ENCODE peak calls at places on chromosomes 6 and 20, in five cellular contexts. W is cardiac fibroblast, U is fibroblast of mammary gland, Q is colonic mucosa, I is H1. V is an unnamed sample.
A peak's percentile ranks its signal among the peaks of the same experiment; 100 is the strongest.

GRCh38 chr6:93964296-93964695 is 544.9 kb upstream of the EPHA7 start:
- DNase-seq in W (no peak), U (no peak), Q (no peak), I (no peak), V (no peak)

GRCh38 chr6:157265630-157266029 is 57.7 kb downstream of the TMEM242 start:
- DNase-seq in W (no peak), U (no peak), Q (no peak), I (no peak), V (no peak)

GRCh38 chr6:42165016-42165415 is 8.1 kb upstream of the GUCA1A start:
- DNase-seq in W (peak; percentile 38), U (peak; percentile 54), Q (no peak), I (no peak), V (no peak)

GRCh38 chr20:54680872-54681297 is 205.5 kb downstream of the DOK5 start:
- DNase-seq in W (peak; percentile 60), U (peak; percentile 47), Q (no peak), I (peak; percentile 70), V (peak; percentile 27)

GRCh38 chr6:150929403-150929802 is 63.9 kb downstream of the MTHFD1L start:
- DNase-seq in W (no peak), U (no peak), Q (no peak), I (no peak), V (no peak)

GRCh38 chr6:110938176-110938575 is 20.3 kb upstream of the GTF3C6 start:
- DNase-seq in W (no peak), U (peak; percentile 22), Q (no peak), I (no peak), V (peak; percentile 63)

GRCh38 chr6:120903836-120904235 is 430.4 kb downstream of the TBC1D32 start:
- DNase-seq in W (no peak), U (no peak), Q (no peak), I (no peak), V (peak; percentile 30)

GRCh38 chr6:34143884-34144580 is 1.9 kb downstream of the GRM4 start:
- DNase-seq in W (no peak), U (no peak), Q (no peak), I (peak; percentile 88), V (no peak)

GRCh38 chr20:39206899-39207564 is 244.9 kb downstream of the DHX35 start:
- DNase-seq in W (no peak), U (peak; percentile 26), Q (no peak), I (no peak), V (peak; percentile 40)

GRCh38 chr6:31920803-31921202 is 6.7 kb upstream of the C2 start:
- DNase-seq in W (peak; percentile 32), U (no peak), Q (no peak), I (no peak), V (no peak)

GRCh38 chr20:57660510-57661199 is 40.4 kb upstream of the ZBP1 start:
- DNase-seq in W (no peak), U (no peak), Q (no peak), I (peak; percentile 16), V (no peak)

GRCh38 chr20:58475466-58475865 is 39.7 kb downstream of the APCDD1L start:
- DNase-seq in W (no peak), U (no peak), Q (no peak), I (peak; percentile 27), V (no peak)

GRCh38 chr6:110232456-110232855 is 52.2 kb downstream of the CDC40 start:
- DNase-seq in W (peak; percentile 59), U (peak; percentile 53), Q (no peak), I (no peak), V (no peak)

GRCh38 chr6:140275725-140276124 is 901.3 kb upstream of the CITED2 start:
- DNase-seq in W (no peak), U (no peak), Q (no peak), I (no peak), V (peak; percentile 39)

GRCh38 chr20:48791666-48792071 is 36.1 kb downstream of the PREX1 start:
- DNase-seq in W (peak; percentile 88), U (peak; percentile 58), Q (no peak), I (no peak), V (no peak)

GRCh38 chr6:150202404-150202803 is 59.6 kb downstream of the PPP1R14C start:
- DNase-seq in W (no peak), U (peak; percentile 14), Q (peak; percentile 79), I (no peak), V (peak; percentile 78)

GRCh38 chr6:122770835-122771601 is 8.5 kb upstream of the FABP7 start:
- DNase-seq in W (no peak), U (peak; percentile 17), Q (peak; percentile 43), I (no peak), V (peak; percentile 70)

GRCh38 chr6:11618533-11618932 is 81.0 kb downstream of the TMEM170B start:
- DNase-seq in W (no peak), U (peak; percentile 27), Q (no peak), I (no peak), V (peak; percentile 33)

GRCh38 chr6:164079275-164079600 is 664.7 kb downstream of the QKI start:
- DNase-seq in W (no peak), U (no peak), Q (no peak), I (no peak), V (no peak)

GRCh38 chr6:136566007-136566487 is 15.8 kb upstream of the MAP7 start:
- DNase-seq in W (no peak), U (no peak), Q (peak; percentile 79), I (no peak), V (no peak)

GRCh38 chr6:35218021-35218420 is 4.3 kb downstream of the SCUBE3 start:
- DNase-seq in W (peak; percentile 43), U (peak; percentile 38), Q (no peak), I (no peak), V (peak; percentile 46)

GRCh38 chr6:45454008-45454911 is 76.5 kb upstream of the SUPT3H start:
- DNase-seq in W (peak; percentile 36), U (peak; percentile 74), Q (no peak), I (no peak), V (peak; percentile 43)
- H3K4me3 ChIP-seq in W (no peak overlapping the region), U (no peak overlapping the region), Q (no peak overlapping the region), I (no peak overlapping the region), V (no peak overlapping the region)

GRCh38 chr6:69729870-69730449 is 66.8 kb downstream of the LMBRD1 start:
- DNase-seq in W (peak; percentile 23), U (peak; percentile 13), Q (no peak), I (no peak), V (peak; percentile 17)
- TF ChIP-seq CTCF in W (no peak), U (peak; percentile 20), Q (peak; percentile 19), I (no peak), V (peak; percentile 1)

GRCh38 chr6:16700202-16700997 is 60.9 kb downstream of the ATXN1 start:
- DNase-seq in W (peak; percentile 26), U (no peak), Q (no peak), I (no peak), V (no peak)
- H3K4me3 ChIP-seq in W (no peak overlapping the region), U (peak overlapping the region; percentile 20), Q (peak overlapping the region; percentile 16), I (no peak overlapping the region), V (no peak overlapping the region)

GRCh38 chr6:161748535-161749386 is 474.9 kb upstream of the AGPAT4 start:
- DNase-seq in W (peak; percentile 16), U (no peak), Q (peak; percentile 34), I (peak; percentile 94), V (no peak)
- TF ChIP-seq CTCF in W (peak; percentile 18), U (peak; percentile 24), Q (no peak), I (peak; percentile 75), V (no peak)

GRCh38 chr6:14118444-14118843 is 872 bp downstream of the CD83 start:
- DNase-seq in W (no peak), U (no peak), Q (no peak), I (no peak), V (no peak)
- H3K4me3 ChIP-seq in W (no peak overlapping the region), U (no peak overlapping the region), Q (peak overlapping the region; percentile 55), I (peak overlapping the region; percentile 61), V (no peak overlapping the region)

DNA sequence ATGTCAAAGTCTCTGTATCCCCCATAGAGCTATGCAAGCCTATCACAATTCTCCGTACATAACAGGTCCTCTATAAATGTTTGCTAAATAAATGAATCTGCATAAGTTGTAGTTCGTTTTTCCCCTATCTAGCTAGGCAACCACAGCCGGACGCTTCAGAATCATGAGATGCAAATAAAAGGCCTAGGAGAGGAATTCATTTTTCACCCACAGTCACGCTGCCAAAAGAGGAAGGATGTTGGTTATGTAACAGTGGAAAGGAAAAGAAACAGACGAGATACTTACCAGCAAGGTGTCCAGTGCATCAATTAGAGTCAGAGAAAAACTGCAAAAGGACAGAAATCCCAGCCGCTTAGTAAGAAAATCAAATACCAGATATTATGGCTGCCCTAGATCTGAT is 2.4 kb downstream of the EDEM2 start:
- DNase-seq in W (no peak), U (no peak), Q (peak; percentile 27), I (no peak), V (no peak)
- TF ChIP-seq CTCF in W (no peak), U (no peak), Q (no peak), I (no peak), V (no peak)

DNA sequence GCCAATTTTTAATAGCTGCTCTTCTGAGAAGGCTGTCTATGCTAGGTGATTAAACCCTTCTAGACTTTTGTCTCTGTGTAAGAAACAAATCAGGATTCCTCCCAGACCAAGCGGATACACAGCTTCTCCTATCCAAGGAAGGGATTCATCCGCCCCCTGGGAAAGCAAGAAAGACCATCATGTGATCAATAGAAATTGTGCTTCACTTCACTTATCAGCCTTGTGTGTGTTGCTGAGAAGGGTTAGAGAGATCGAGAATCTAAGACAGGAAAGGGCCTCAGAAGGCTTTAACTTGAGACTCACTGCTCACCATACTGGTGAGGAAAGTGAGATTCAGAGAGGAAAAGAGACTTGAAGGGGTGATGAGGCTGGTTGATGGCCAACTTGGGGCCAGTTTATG is 1.5 kb downstream of the ABCC10 start:
- DNase-seq in W (peak; percentile 8), U (peak; percentile 19), Q (no peak), I (no peak), V (no peak)
- H3K4me3 ChIP-seq in W (peak overlapping the region; percentile 99), U (peak overlapping the region; percentile 95), Q (no peak overlapping the region), I (peak overlapping the region; percentile 85), V (peak overlapping the region; percentile 96)

DNA sequence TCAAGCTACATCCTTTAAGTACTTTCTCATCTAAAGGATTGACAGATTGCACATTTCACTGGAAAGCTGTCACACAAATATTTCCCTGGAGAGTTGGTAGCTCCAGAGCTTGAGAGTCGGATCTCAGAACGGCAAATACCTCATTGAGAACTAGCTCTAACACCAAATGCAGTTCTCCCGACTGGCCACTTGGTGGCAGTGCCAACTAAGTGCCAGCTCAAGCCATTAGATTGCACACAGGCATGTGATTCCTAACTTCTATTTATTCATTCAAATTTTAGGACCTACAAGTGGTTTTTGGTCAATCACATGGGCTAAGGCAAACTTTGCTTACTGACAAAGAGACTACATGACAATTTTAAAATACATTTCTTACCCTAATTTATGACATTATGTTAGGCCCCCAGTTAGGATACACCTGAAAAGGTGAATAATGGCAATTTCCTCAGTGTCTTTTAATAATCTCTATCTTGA is 7.9 kb upstream of the MCHR2 start:
- DNase-seq in W (peak; percentile 70), U (peak; percentile 66), Q (peak; percentile 21), I (no peak), V (peak; percentile 46)
- TF ChIP-seq CTCF in W (peak; percentile 91), U (peak; percentile 97), Q (peak; percentile 84), I (peak; percentile 84), V (peak; percentile 93)

DNA sequence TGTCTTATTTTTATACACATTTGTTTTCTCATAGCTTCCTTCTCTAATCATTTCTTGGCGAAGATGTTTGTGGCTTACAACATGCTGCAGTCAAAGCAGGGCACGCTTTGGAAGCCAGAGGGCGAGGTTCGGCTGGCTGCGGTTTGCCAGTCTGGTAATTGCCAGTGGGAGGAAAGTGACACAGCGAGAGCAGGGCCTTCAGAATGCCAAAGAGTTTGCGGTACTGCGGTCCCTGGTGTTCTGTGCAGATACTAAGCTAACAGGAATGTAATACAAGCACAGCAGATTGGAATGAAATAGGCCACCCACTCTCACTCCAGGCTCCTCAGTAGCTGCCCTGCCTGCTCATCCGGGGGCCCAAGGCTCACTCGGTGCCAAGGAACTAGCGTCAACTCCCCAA is 58.7 kb upstream of the TGM3 start:
- DNase-seq in W (peak; percentile 95), U (peak; percentile 98), Q (peak; percentile 39), I (no peak), V (peak; percentile 81)
- H3K4me3 ChIP-seq in W (no peak overlapping the region), U (no peak overlapping the region), Q (no peak overlapping the region), I (no peak overlapping the region), V (no peak overlapping the region)